ENCODE peak calls at places on chromosome 1, in six cellular contexts. Z, P, Q, M, Y and B are unnamed samples.

GRCh38 chr1:43267818-43268425 is 1.9 kb upstream of the TMEM125 start:
- DNase-seq in Z (no peak), P (no peak), Q (no peak), M (no peak), Y (no peak), B (no peak)

GRCh38 chr1:70436617-70437236 is 25.7 kb downstream of the CTH start:
- DNase-seq in Z (peak), P (peak), Q (no peak), M (peak), Y (no peak), B (no peak)

GRCh38 chr1:205449750-205450443 is 5.9 kb downstream of the BLACAT1 start:
- DNase-seq in Z (peak), P (no peak), Q (no peak), M (peak), Y (peak), B (no peak)

GRCh38 chr1:231187556-231187955 is 25.7 kb downstream of the TRIM67 start:
- DNase-seq in Z (no peak), P (peak), Q (no peak), M (no peak), Y (no peak), B (peak)

GRCh38 chr1:229165327-229165726 is 105.6 kb upstream of the RAB4A start:
- DNase-seq in Z (no peak), P (no peak), Q (no peak), M (peak), Y (no peak), B (no peak)

GRCh38 chr1:35461966-35462651 is 95.1 kb downstream of the KIAA0319L start:
- DNase-seq in Z (no peak), P (no peak), Q (no peak), M (no peak), Y (no peak), B (no peak)

GRCh38 chr1:18681423-18681835 is 50.8 kb downstream of the PAX7 start:
- DNase-seq in Z (peak), P (no peak), Q (no peak), M (peak), Y (peak), B (no peak)

GRCh38 chr1:240285541-240285940 is 193.9 kb downstream of the FMN2 start:
- DNase-seq in Z (peak), P (no peak), Q (no peak), M (peak), Y (peak), B (no peak)

GRCh38 chr1:171865106-171865505 is 23.8 kb downstream of the DNM3 start:
- DNase-seq in Z (no peak), P (no peak), Q (no peak), M (no peak), Y (no peak), B (no peak)

GRCh38 chr1:85047472-85048295 is 616 bp downstream of the MCOLN3 start:
- DNase-seq in Z (no peak), P (no peak), Q (peak), M (no peak), Y (peak), B (no peak)

GRCh38 chr1:183461350-183461749 is 10.9 kb upstream of the SMG7 start:
- DNase-seq in Z (peak), P (no peak), Q (no peak), M (peak), Y (peak), B (no peak)

GRCh38 chr1:30365596-30365995 is 357.8 kb downstream of the MATN1 start:
- DNase-seq in Z (no peak), P (no peak), Q (no peak), M (no peak), Y (no peak), B (no peak)

GRCh38 chr1:10917513-10918454 is 94.7 kb upstream of the TARDBP start:
- DNase-seq in Z (no peak), P (no peak), Q (no peak), M (no peak), Y (no peak), B (no peak)

GRCh38 chr1:86938450-86938849 is 24.0 kb downstream of the HS2ST1 start:
- DNase-seq in Z (peak), P (no peak), Q (no peak), M (no peak), Y (peak), B (peak)

GRCh38 chr1:28640766-28641165 is 2.1 kb downstream of the TAF12 start:
- DNase-seq in Z (peak), P (no peak), Q (no peak), M (peak), Y (peak), B (no peak)

GRCh38 chr1:199403421-199404116 is 623.9 kb upstream of the NR5A2 start:
- DNase-seq in Z (peak), P (no peak), Q (no peak), M (peak), Y (peak), B (peak)

GRCh38 chr1:38444311-38444710 is 397.7 kb upstream of the POU3F1 start:
- DNase-seq in Z (peak), P (no peak), Q (no peak), M (peak), Y (peak), B (no peak)

GRCh38 chr1:42379794-42380616 is 587 bp upstream of the RIMKLA start:
- DNase-seq in Z (peak), P (no peak), Q (no peak), M (peak), Y (peak), B (no peak)

GRCh38 chr1:61143821-61144220 is 61.5 kb downstream of the NFIA start:
- DNase-seq in Z (peak), P (no peak), Q (no peak), M (no peak), Y (no peak), B (no peak)

GRCh38 chr1:27607239-27607804 is 3.4 kb upstream of the AHDC1 start:
- DNase-seq in Z (no peak), P (no peak), Q (no peak), M (peak), Y (no peak), B (no peak)

GRCh38 chr1:231757759-231758158 is 131.2 kb downstream of the DISC1 start:
- DNase-seq in Z (no peak), P (no peak), Q (no peak), M (no peak), Y (no peak), B (no peak)

GRCh38 chr1:10607228-10607627 is 132.5 kb downstream of the PEX14 start:
- DNase-seq in Z (peak), P (no peak), Q (no peak), M (no peak), Y (no peak), B (no peak)

GRCh38 chr1:13828454-13829151 is 128.6 kb downstream of the PRDM2 start:
- DNase-seq in Z (no peak), P (no peak), Q (no peak), M (peak), Y (peak), B (no peak)

GRCh38 chr1:173555651-173556305 is 47.1 kb downstream of the SLC9C2 start:
- DNase-seq in Z (no peak), P (no peak), Q (no peak), M (no peak), Y (peak), B (no peak)

GRCh38 chr1:206472454-206472853 is 2.2 kb downstream of the IKBKE start:
- DNase-seq in Z (peak), P (no peak), Q (no peak), M (peak), Y (peak), B (no peak)

GRCh38 chr1:71638081-71638766 is 557.4 kb upstream of the ZRANB2 start:
- DNase-seq in Z (peak), P (no peak), Q (no peak), M (peak), Y (peak), B (no peak)